ENCODE peak calls at places on chromosomes 1 and 21, in seven cellular contexts. K is HEK293T; X is GM23338; H is NCI-H187 treated with DMSO at 0.1 percent for 48 hours; O is stimulated activated CD8-positive, alpha-beta memory T cell treated with anti-CD3 and anti-CD28 coated beads, Interleukin-15, amount 100 ng/mL, for 24 hours; B is IMR-90; Y is fibroblast of mammary gland. L is an unnamed sample.

GRCh38 chr1:157803851-157804250 is 16.1 kb downstream of the FCRL1 start:
- DNase-seq in K (no peak), X (no peak), H (no peak), O (no peak), B (no peak), Y (no peak), L (no peak)

GRCh38 chr21:45264919-45265515 is 22.7 kb downstream of the POFUT2 start:
- DNase-seq in K (no peak), X (no peak), H (no peak), O (no peak), B (no peak), Y (no peak), L (no peak)

GRCh38 chr1:169113613-169114119 is 7.2 kb downstream of the ATP1B1 start:
- DNase-seq in K (no peak), X (peak), H (no peak), O (no peak), B (peak), Y (peak), L (no peak)

GRCh38 chr1:19903621-19904020 is 19.8 kb downstream of the PLA2G2E start:
- DNase-seq in K (no peak), X (no peak), H (no peak), O (no peak), B (no peak), Y (no peak), L (no peak)

GRCh38 chr1:238752332-238752731 is 634.0 kb upstream of the CHRM3 start:
- DNase-seq in K (no peak), X (no peak), H (no peak), O (no peak), B (no peak), Y (no peak), L (no peak)

GRCh38 chr1:78490861-78491310 is at the start of gene PTGFR:
- DNase-seq in K (peak), X (peak), H (no peak), O (no peak), B (peak), Y (peak), L (no peak)

GRCh38 chr21:28069446-28069845 is 923.2 kb downstream of the LTN1 start:
- DNase-seq in K (no peak), X (peak), H (no peak), O (no peak), B (peak), Y (peak), L (peak)

GRCh38 chr21:43370091-43370658 is 56.8 kb downstream of the SIK1 start:
- DNase-seq in K (no peak), X (no peak), H (no peak), O (no peak), B (peak), Y (peak), L (no peak)

GRCh38 chr1:89100366-89100765 is 25.5 kb downstream of the GBP2 start:
- DNase-seq in K (no peak), X (peak), H (no peak), O (no peak), B (no peak), Y (no peak), L (no peak)

GRCh38 chr1:110524311-110525249 is 5.6 kb upstream of the KCNA10 start:
- DNase-seq in K (peak), X (peak), H (no peak), O (peak), B (peak), Y (peak), L (no peak)

GRCh38 chr1:6770727-6771567 is 14.3 kb upstream of the CAMTA1 start:
- DNase-seq in K (peak), X (peak), H (no peak), O (no peak), B (peak), Y (peak), L (no peak)

GRCh38 chr1:114122891-114123621 is 30.6 kb downstream of the SYT6 start:
- DNase-seq in K (no peak), X (peak), H (no peak), O (no peak), B (peak), Y (peak), L (no peak)

GRCh38 chr1:162570718-162571117 is 9.2 kb downstream of the UAP1 start:
- DNase-seq in K (no peak), X (no peak), H (no peak), O (no peak), B (no peak), Y (no peak), L (no peak)

GRCh38 chr1:59738591-59739015 is 76.1 kb upstream of the HOOK1 start:
- DNase-seq in K (no peak), X (no peak), H (no peak), O (no peak), B (peak), Y (peak), L (no peak)

GRCh38 chr1:152870831-152871730 is 7.0 kb upstream of the SMCP start:
- DNase-seq in K (peak), X (peak), H (peak), O (no peak), B (peak), Y (peak), L (no peak)

GRCh38 chr1:18661404-18662285 is 31.0 kb downstream of the PAX7 start:
- DNase-seq in K (no peak), X (no peak), H (no peak), O (no peak), B (no peak), Y (no peak), L (no peak)

GRCh38 chr1:111197598-111198289 is 2.7 kb downstream of the DENND2D start:
- DNase-seq in K (peak), X (peak), H (no peak), O (no peak), B (peak), Y (no peak), L (no peak)

GRCh38 chr1:42957880-42958487 is 684 bp downstream of the SLC2A1 start:
- DNase-seq in K (peak), X (peak), H (no peak), O (peak), B (peak), Y (peak), L (no peak)

L was measured in NCI-H1048.